ENCODE peak calls at places on chromosomes 6 and 20, in seven cellular contexts. Z is K562, E is SK-N-SH, M is GM12878, F is GM12892, X is H1, W is HepG2. N is an unnamed sample.

GRCh38 chr6:33589723-33590530 is 9.9 kb upstream of the BAK1 start:
- DNase-seq in X (no peak), M (peak; percentile 37), Z (peak; percentile 81), E (peak; percentile 84), W (peak; percentile 97), F (peak; percentile 63), N (peak; percentile 58)

GRCh38 chr20:58869662-58870227 is 17.2 kb downstream of the GNAS start:
- DNase-seq in F (no peak), M (no peak), E (no peak), X (no peak), Z (no peak), W (no peak), N (no peak)

GRCh38 chr6:106247293-106247692 is 78.3 kb downstream of the ATG5 start:
- DNase-seq in X (no peak), F (no peak), E (no peak), W (no peak), Z (no peak), M (peak; percentile 24), N (no peak)

GRCh38 chr6:16623733-16624132 is 137.5 kb downstream of the ATXN1 start:
- DNase-seq in E (no peak), X (no peak), W (no peak), Z (no peak), M (no peak), F (no peak), N (no peak)

GRCh38 chr6:225121-225721 is 67.1 kb upstream of the DUSP22 start:
- DNase-seq in E (no peak), F (no peak), Z (no peak), X (no peak), M (peak; percentile 72), W (no peak), N (no peak)

GRCh38 chr20:24984963-24985640 is 7.4 kb downstream of the APMAP start:
- DNase-seq in F (no peak), M (no peak), X (no peak), W (no peak), Z (no peak), E (no peak), N (no peak)

GRCh38 chr6:110543106-110543505 is 66.7 kb upstream of the SLC22A16 start:
- DNase-seq in Z (no peak), W (no peak), X (no peak), E (peak; percentile 52), F (no peak), M (no peak), N (no peak)

GRCh38 chr6:108497883-108498282 is 62.8 kb upstream of the FOXO3 start:
- DNase-seq in Z (no peak), F (no peak), M (no peak), E (peak; percentile 44), X (no peak), W (peak; percentile 45), N (no peak)

GRCh38 chr20:45323731-45324130 is 15.6 kb upstream of the MATN4 start:
- DNase-seq in E (no peak), M (no peak), X (no peak), Z (no peak), F (no peak), W (no peak), N (no peak)

GRCh38 chr6:22025468-22026159 is 271.2 kb downstream of the PRL start:
- DNase-seq in M (peak; percentile 76), F (no peak), X (peak; percentile 78), W (no peak), E (peak; percentile 16), Z (peak; percentile 78), N (peak; percentile 22)

GRCh38 chr6:35736293-35736894 is 438 bp upstream of the ARMC12 start:
- DNase-seq in X (no peak), Z (peak; percentile 73), E (peak; percentile 81), M (no peak), F (peak; percentile 71), W (peak; percentile 60), N (peak; percentile 68)

GRCh38 chr6:12973302-12973865 is 256.8 kb downstream of the PHACTR1 start:
- DNase-seq in F (no peak), M (no peak), E (peak; percentile 49), W (no peak), Z (no peak), X (no peak), N (no peak)

GRCh38 chr20:4342631-4343030 is 327.3 kb upstream of the RNF24 start:
- DNase-seq in Z (no peak), X (no peak), M (no peak), E (no peak), W (no peak), F (no peak), N (no peak)

GRCh38 chr6:30721198-30722024 is 1.3 kb downstream of the TUBB start:
- DNase-seq in M (no peak), Z (peak; percentile 91), X (no peak), F (peak; percentile 71), E (peak; percentile 91), W (peak; percentile 80), N (peak; percentile 70)

GRCh38 chr6:49541210-49541724 is 9.2 kb upstream of the C6orf141 start:
- DNase-seq in E (no peak), Z (no peak), X (no peak), W (peak; percentile 57), M (no peak), F (no peak), N (no peak)

GRCh38 chr6:158649289-158650143 is at the start of gene SYTL3:
- DNase-seq in W (no peak), E (no peak), X (no peak), F (no peak), M (peak; percentile 95), Z (no peak), N (no peak)

GRCh38 chr6:44058617-44059358 is 68.5 kb downstream of the MRPL14 start:
- DNase-seq in M (no peak), W (peak; percentile 88), X (no peak), Z (peak; percentile 97), F (peak; percentile 69), E (peak; percentile 81), N (peak; percentile 64)

GRCh38 chr20:17658648-17658993 is 23.4 kb downstream of the RRBP1 start:
- DNase-seq in E (no peak), F (no peak), W (no peak), X (no peak), Z (no peak), M (no peak), N (no peak)

GRCh38 chr20:63312690-63313348 is 19.8 kb downstream of the COL20A1 start:
- DNase-seq in F (no peak), W (no peak), Z (no peak), E (no peak), M (no peak), X (no peak), N (no peak)

GRCh38 chr20:47686545-47686944 is 98.7 kb downstream of the SULF2 start:
- DNase-seq in F (no peak), E (no peak), W (no peak), M (no peak), X (no peak), Z (no peak), N (no peak)
- TF ChIP-seq TAF1 in F (no peak), E (no peak), W (no peak), M (no peak), X (no peak), Z (no peak), N (no peak)

GRCh38 chr6:160071805-160072687 is 49.6 kb upstream of the SLC22A1 start:
- DNase-seq in Z (no peak), X (no peak), M (no peak), W (no peak), F (no peak), E (no peak), N (no peak)

GRCh38 chr6:160070831-160071230 is 50.8 kb upstream of the SLC22A1 start:
- DNase-seq in M (no peak), Z (no peak), W (no peak), E (no peak), X (no peak), F (no peak), N (no peak)

GRCh38 chr6:160069459-160069858 is 52.2 kb upstream of the SLC22A1 start:
- DNase-seq in E (no peak), F (no peak), M (no peak), X (no peak), Z (no peak), W (no peak), N (no peak)

GRCh38 chr6:160069050-160069454 is 52.6 kb upstream of the SLC22A1 start:
- DNase-seq in Z (no peak), X (no peak), F (peak; percentile 36), M (peak; percentile 64), E (no peak), W (no peak), N (peak; percentile 57)

DNA sequence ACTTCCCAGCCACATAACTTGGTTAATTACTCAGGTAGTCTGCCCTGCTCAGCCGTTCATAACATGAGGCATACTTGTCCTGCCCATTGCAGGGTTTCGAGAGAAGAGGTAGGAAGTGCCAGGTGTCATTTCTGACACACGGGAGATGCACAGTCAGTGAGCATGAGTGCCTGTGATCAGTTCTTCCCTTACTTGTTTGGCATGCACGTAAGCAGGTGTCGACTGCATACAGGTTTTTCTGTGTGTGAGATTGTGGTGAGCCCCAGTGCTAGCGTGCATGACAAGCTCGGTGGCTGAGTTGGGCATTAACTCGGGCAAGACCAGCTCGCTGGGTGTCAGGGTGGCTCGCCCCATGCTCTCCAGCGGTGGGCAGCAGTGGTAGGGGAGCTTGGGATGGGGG is 51.2 kb upstream of the SLC22A1 start:
- DNase-seq in W (no peak), X (no peak), F (no peak), E (no peak), Z (no peak), M (peak; percentile 16), N (no peak)
- TF ChIP-seq POLR2AphosphoS5 in W (no peak), X (no peak), F (no peak), E (no peak), Z (no peak), M (no peak), N (no peak)

DNA sequence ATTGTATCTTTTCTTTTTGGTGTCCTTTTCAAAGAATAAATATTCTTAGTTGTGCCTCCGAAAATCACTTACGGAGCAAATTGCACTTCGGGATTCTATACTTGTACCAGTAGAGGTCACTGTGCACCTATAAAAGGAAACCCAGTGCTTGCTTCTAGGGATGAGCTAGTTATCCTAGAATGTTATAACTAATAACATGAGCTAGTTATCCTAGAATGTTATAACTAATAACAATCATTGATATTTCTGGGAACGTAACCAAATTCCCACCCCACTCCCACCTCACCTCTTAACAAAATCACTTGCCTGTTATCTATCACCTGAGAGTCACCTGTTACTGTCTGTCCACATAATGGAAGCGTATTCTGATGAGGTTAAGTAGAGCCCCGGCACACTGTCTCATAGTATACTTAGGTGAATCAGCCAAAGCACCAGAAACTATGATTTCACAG is 126.9 kb upstream of the TIAM2 start:
- DNase-seq in X (no peak), F (no peak), M (no peak), W (peak; percentile 79), Z (peak; percentile 42), E (peak; percentile 46), N (peak; percentile 11)
- TF ChIP-seq TAF1 in X (no peak), F (no peak), M (no peak), W (no peak), Z (no peak), E (no peak), N (no peak)

GRCh38 chr20:21767739-21768223 is 62.3 kb downstream of the PAX1 start:
- DNase-seq in M (no peak), E (peak; percentile 21), F (no peak), X (peak; percentile 34), W (peak; percentile 86), Z (peak; percentile 10), N (no peak)

DNA sequence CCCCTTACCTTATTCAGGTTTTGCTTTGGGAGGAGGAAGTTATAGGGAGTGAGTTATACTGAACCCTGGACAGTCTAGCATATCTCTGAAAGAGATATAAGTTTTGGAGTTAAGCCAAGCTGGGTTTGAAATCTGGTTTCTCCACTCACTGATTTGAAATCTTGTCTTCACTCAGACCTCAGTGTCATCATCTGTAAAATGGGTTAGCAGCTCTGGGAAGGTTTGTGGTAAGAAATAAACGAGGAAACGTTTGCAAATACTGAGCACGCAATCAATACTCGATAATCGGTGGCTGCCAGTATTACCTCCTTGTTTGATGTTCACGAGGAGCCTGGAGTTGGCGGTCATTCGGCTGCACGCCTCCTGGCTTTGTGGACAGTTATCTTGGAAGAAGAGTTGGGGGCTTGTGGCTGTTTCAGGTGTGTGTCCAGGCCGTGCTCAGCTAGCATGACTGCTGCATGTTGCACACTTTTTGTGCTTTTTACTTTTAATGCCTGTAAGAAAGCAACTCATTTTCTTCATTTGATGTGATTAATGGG is 61.8 kb downstream of the PAX1 start:
- DNase-seq in X (no peak), Z (no peak), F (no peak), E (peak; percentile 5), M (no peak), W (no peak), N (no peak)
- TF ChIP-seq POLR2AphosphoS5 in X (no peak), Z (no peak), F (no peak), E (no peak), M (no peak), W (no peak), N (no peak)

N was measured in GM12891.